ENCODE peak calls at places on chromosome 11, in six cellular contexts. One of them, this sample, is unnamed. For H3K9me3, the result is how much of the 10 kb centered on the place peaks cover.

GRCh38 chr11:5610446-5610845 is 14.0 kb downstream of the TRIM6 start:
- ATAC-seq in RWPE2: no peak
- ATAC-seq in HCT116: no peak
- ATAC-seq in body of pancreas: no peak
- ATAC-seq in gastrocnemius medialis: no peak
- ATAC-seq in aorta: no peak
- ATAC-seq in this sample: no peak

GRCh38 chr11:70090989-70091388 is 12.9 kb downstream of the ANO1 start:
- ATAC-seq in RWPE2: no peak
- ATAC-seq in aorta: peak
- ATAC-seq in body of pancreas: no peak
- ATAC-seq in HCT116: no peak
- ATAC-seq in gastrocnemius medialis: peak
- ATAC-seq in this sample: no peak

GRCh38 chr11:83051760-83052671 is 19.7 kb downstream of the RAB30 start:
- ATAC-seq in gastrocnemius medialis: peak
- ATAC-seq in body of pancreas: peak
- ATAC-seq in HCT116: no peak
- ATAC-seq in RWPE2: peak
- ATAC-seq in aorta: peak
- ATAC-seq in this sample: peak

GRCh38 chr11:130671801-130672700 is 223.6 kb downstream of the ADAMTS15 start:
- ATAC-seq in aorta: peak
- ATAC-seq in RWPE2: peak
- ATAC-seq in body of pancreas: peak
- ATAC-seq in gastrocnemius medialis: peak
- ATAC-seq in HCT116: no peak
- ATAC-seq in this sample: peak

GRCh38 chr11:76185511-76185910 is 20.8 kb downstream of the WNT11 start:
- ATAC-seq in RWPE2: no peak
- ATAC-seq in gastrocnemius medialis: no peak
- ATAC-seq in body of pancreas: no peak
- ATAC-seq in aorta: peak
- ATAC-seq in HCT116: no peak
- ATAC-seq in this sample: peak

GRCh38 chr11:64037027-64037633 is 1.4 kb downstream of the FLRT1 start:
- ATAC-seq in RWPE2: peak
- ATAC-seq in aorta: no peak
- ATAC-seq in gastrocnemius medialis: peak
- ATAC-seq in body of pancreas: peak
- ATAC-seq in HCT116: no peak
- ATAC-seq in this sample: no peak

GRCh38 chr11:100719809-100720221 is 32.7 kb downstream of the ARHGAP42 start:
- ATAC-seq in RWPE2: peak
- ATAC-seq in body of pancreas: peak
- ATAC-seq in HCT116: peak
- ATAC-seq in aorta: peak
- ATAC-seq in gastrocnemius medialis: peak
- ATAC-seq in this sample: peak

GRCh38 chr11:1727861-1728260 is 22.5 kb downstream of the IFITM10 start:
- ATAC-seq in HCT116: no peak
- ATAC-seq in aorta: no peak
- ATAC-seq in body of pancreas: no peak
- ATAC-seq in gastrocnemius medialis: no peak
- ATAC-seq in RWPE2: no peak
- ATAC-seq in this sample: no peak

GRCh38 chr11:128894685-128895084 is 3.5 kb downstream of the KCNJ5 start:
- ATAC-seq in body of pancreas: peak
- ATAC-seq in RWPE2: no peak
- ATAC-seq in aorta: no peak
- ATAC-seq in gastrocnemius medialis: no peak
- ATAC-seq in HCT116: no peak
- ATAC-seq in this sample: no peak

GRCh38 chr11:31499576-31500178 is 9.7 kb downstream of the IMMP1L start:
- ATAC-seq in body of pancreas: no peak
- ATAC-seq in aorta: no peak
- ATAC-seq in gastrocnemius medialis: no peak
- ATAC-seq in RWPE2: no peak
- ATAC-seq in HCT116: no peak
- ATAC-seq in this sample: no peak

DNA sequence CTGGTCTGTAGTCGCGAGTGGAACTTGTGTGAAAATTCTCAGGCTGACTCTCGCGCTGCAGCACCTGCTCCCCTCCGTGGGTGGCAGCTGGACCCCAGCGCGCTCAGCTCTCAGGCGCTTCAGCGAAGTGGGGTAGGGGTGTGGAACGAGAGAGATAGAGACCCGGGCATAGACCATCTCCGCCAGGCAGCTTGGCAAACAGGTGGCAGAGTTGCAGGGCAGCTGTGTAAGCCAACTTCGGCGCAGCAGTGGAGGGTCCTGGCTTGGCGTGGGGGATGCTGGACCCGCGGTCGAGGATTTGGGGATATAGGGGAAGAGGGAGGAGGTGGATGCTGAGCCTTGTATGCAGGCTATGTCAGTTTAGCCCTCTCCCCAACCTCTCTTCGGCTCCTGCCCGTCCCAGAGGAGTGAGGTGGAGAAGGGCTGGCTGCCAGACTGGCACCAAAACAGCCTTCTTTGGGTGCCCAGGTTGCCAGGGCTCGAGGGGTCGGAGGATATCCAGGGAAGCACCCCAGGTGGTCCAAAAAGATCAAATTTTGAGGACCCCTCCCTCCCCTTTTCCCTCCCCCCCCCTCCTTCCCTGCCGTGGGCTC is 746 bp upstream of the CALCB start:
- ATAC-seq in body of pancreas: no peak
- ATAC-seq in aorta: no peak
- ATAC-seq in RWPE2: no peak
- ATAC-seq in gastrocnemius medialis: no peak
- ATAC-seq in HCT116: no peak
- ATAC-seq in this sample: no peak
- H3K9me3 ChIP-seq in body of pancreas: under half
- H3K9me3 ChIP-seq in aorta: under half
- H3K9me3 ChIP-seq in RWPE2: under half
- H3K9me3 ChIP-seq in gastrocnemius medialis: under half
- H3K9me3 ChIP-seq in HCT116: under half
- H3K9me3 ChIP-seq in this sample: under half

GRCh38 chr11:28140689-28141455 is 32.7 kb downstream of the METTL15 start:
- ATAC-seq in body of pancreas: no peak
- ATAC-seq in aorta: no peak
- ATAC-seq in gastrocnemius medialis: no peak
- ATAC-seq in HCT116: peak
- ATAC-seq in RWPE2: peak
- ATAC-seq in this sample: no peak
- H3K9me3 ChIP-seq in body of pancreas: under half
- H3K9me3 ChIP-seq in aorta: under half
- H3K9me3 ChIP-seq in gastrocnemius medialis: under half
- H3K9me3 ChIP-seq in HCT116: under half
- H3K9me3 ChIP-seq in RWPE2: under half
- H3K9me3 ChIP-seq in this sample: under half

DNA sequence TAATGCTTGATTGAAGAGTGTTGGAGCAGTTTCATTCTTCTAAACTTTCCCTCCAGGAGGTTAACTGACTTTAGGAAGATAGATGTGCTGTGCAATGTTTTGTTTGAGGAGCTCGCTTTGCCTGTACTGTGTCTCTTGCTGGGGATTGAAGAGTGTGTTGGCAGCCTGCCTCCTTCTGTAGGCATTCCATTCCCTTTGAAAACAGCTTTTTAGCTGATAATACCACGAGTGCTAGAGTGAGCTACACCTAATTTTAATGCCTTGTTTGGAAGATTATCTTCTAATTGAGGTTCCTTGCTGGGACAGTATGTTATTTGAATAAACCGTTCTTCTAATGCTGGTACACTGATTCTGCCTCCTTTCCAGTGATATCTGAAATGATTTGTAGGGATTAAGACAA is 7.2 kb downstream of the DDX10 start:
- ATAC-seq in HCT116: no peak
- ATAC-seq in aorta: no peak
- ATAC-seq in body of pancreas: no peak
- ATAC-seq in RWPE2: no peak
- ATAC-seq in gastrocnemius medialis: no peak
- ATAC-seq in this sample: no peak
- H3K9me3 ChIP-seq in HCT116: under half
- H3K9me3 ChIP-seq in aorta: under half
- H3K9me3 ChIP-seq in body of pancreas: under half
- H3K9me3 ChIP-seq in RWPE2: under half
- H3K9me3 ChIP-seq in gastrocnemius medialis: under half
- H3K9me3 ChIP-seq in this sample: under half

GRCh38 chr11:58775066-58775708 is 43.4 kb upstream of the GLYAT start:
- ATAC-seq in body of pancreas: no peak
- ATAC-seq in HCT116: no peak
- ATAC-seq in RWPE2: no peak
- ATAC-seq in gastrocnemius medialis: no peak
- ATAC-seq in aorta: no peak
- ATAC-seq in this sample: no peak

GRCh38 chr11:58771458-58771855 is 39.7 kb upstream of the GLYAT start:
- ATAC-seq in aorta: no peak
- ATAC-seq in gastrocnemius medialis: no peak
- ATAC-seq in HCT116: peak
- ATAC-seq in body of pancreas: no peak
- ATAC-seq in RWPE2: no peak
- ATAC-seq in this sample: no peak

GRCh38 chr11:58770627-58771457 is 39.1 kb upstream of the GLYAT start:
- ATAC-seq in gastrocnemius medialis: no peak
- ATAC-seq in body of pancreas: no peak
- ATAC-seq in RWPE2: peak
- ATAC-seq in HCT116: peak
- ATAC-seq in aorta: no peak
- ATAC-seq in this sample: no peak

GRCh38 chr11:58774164-58774593 is 42.4 kb upstream of the GLYAT start:
- ATAC-seq in aorta: no peak
- ATAC-seq in RWPE2: no peak
- ATAC-seq in body of pancreas: no peak
- ATAC-seq in HCT116: no peak
- ATAC-seq in gastrocnemius medialis: no peak
- ATAC-seq in this sample: no peak

GRCh38 chr11:58772719-58773285 is 41.1 kb upstream of the GLYAT start:
- ATAC-seq in aorta: no peak
- ATAC-seq in HCT116: no peak
- ATAC-seq in gastrocnemius medialis: no peak
- ATAC-seq in RWPE2: no peak
- ATAC-seq in body of pancreas: no peak
- ATAC-seq in this sample: no peak
- H3K9me3 ChIP-seq in aorta: under half
- H3K9me3 ChIP-seq in HCT116: under half
- H3K9me3 ChIP-seq in gastrocnemius medialis: under half
- H3K9me3 ChIP-seq in RWPE2: under half
- H3K9me3 ChIP-seq in body of pancreas: under half
- H3K9me3 ChIP-seq in this sample: under half

DNA sequence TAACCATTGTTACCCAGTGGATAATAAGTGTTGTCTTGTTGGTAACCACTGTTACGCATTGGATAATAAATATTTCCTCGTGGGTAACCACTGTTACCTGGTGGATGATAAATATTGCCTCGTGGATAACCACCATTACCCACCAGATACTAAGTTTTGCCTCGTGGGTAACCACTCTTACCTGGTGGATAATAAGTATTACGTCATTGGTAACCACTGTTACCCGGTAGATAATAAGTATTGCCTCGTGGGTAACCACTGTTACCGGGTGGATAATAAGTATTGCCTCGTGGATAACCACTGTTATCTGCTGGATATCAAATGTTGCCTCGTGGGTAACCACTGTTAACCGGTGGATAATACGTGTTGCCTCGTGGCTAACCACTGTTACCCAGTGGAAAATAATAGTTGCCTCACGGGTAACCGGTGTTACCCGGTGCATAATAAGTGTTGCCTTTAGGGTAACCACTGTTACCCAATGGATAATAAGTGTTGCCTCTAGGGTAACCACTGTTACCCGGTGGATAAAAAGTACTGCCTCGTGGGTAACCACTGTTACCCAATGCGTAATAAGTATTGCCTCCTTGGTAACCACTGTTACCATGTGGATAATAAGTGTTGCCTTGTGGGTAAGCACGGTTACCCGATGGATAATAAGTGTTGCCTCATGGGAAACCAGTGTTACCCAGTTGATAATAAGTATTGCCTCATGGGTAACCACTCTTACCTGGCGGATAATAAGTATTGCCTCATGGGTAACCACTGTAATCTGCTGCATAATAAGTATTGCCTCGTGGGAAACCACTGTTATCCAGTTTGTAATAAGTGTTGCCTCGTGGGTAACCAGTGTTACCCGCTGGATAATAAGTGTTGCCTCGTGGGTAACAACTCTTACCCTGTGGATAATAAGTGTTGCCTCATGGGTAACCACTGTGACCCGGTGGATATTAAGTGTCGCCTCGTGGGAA is 21.9 kb upstream of the NXPE4 start:
- ATAC-seq in HCT116: no peak
- ATAC-seq in aorta: no peak
- ATAC-seq in RWPE2: no peak
- ATAC-seq in body of pancreas: no peak
- ATAC-seq in gastrocnemius medialis: no peak
- ATAC-seq in this sample: no peak
- H3K9me3 ChIP-seq in HCT116: under half
- H3K9me3 ChIP-seq in aorta: under half
- H3K9me3 ChIP-seq in RWPE2: under half
- H3K9me3 ChIP-seq in body of pancreas: under half
- H3K9me3 ChIP-seq in gastrocnemius medialis: under half
- H3K9me3 ChIP-seq in this sample: under half

GRCh38 chr11:48366365-48366764 is at the start of gene OR4C5:
- ATAC-seq in aorta: no peak
- ATAC-seq in RWPE2: no peak
- ATAC-seq in HCT116: no peak
- ATAC-seq in gastrocnemius medialis: no peak
- ATAC-seq in body of pancreas: no peak
- ATAC-seq in this sample: no peak
- H3K9me3 ChIP-seq in aorta: under half
- H3K9me3 ChIP-seq in RWPE2: under half
- H3K9me3 ChIP-seq in HCT116: under half
- H3K9me3 ChIP-seq in gastrocnemius medialis: under half
- H3K9me3 ChIP-seq in body of pancreas: under half
- H3K9me3 ChIP-seq in this sample: under half

GRCh38 chr11:133362156-133362555 is 170.1 kb downstream of the OPCML start:
- ATAC-seq in aorta: no peak
- ATAC-seq in body of pancreas: no peak
- ATAC-seq in HCT116: no peak
- ATAC-seq in gastrocnemius medialis: no peak
- ATAC-seq in RWPE2: no peak
- ATAC-seq in this sample: peak
- H3K9me3 ChIP-seq in aorta: under half
- H3K9me3 ChIP-seq in body of pancreas: under half
- H3K9me3 ChIP-seq in HCT116: under half
- H3K9me3 ChIP-seq in gastrocnemius medialis: under half
- H3K9me3 ChIP-seq in RWPE2: under half
- H3K9me3 ChIP-seq in this sample: under half

This sample was measured in gastroesophageal sphincter.